ENCODE peak calls at places on chromosomes 11 and 22, in ten cellular contexts. One of them, this sample, is unnamed.

GRCh38 chr11:113201055-113201818 is 113.1 kb upstream of the TTC12 start:
- DNase-seq in cardiac muscle cell: no peak
- DNase-seq in CD8-positive, alpha-beta T cell: no peak
- DNase-seq in heart left ventricle: no peak
- DNase-seq in mucosa of descending colon: no peak
- DNase-seq in body of pancreas: no peak
- DNase-seq in esophagus muscularis mucosa: no peak
- DNase-seq in fibroblast of lung: no peak
- DNase-seq in colonic mucosa: no peak
- DNase-seq in SK-N-SH: peak; percentile 72
- DNase-seq in this sample: no peak

GRCh38 chr22:17772963-17773605 is 1.2 kb downstream of the BID start:
- DNase-seq in cardiac muscle cell: peak; percentile 37
- DNase-seq in heart left ventricle: peak; percentile 66
- DNase-seq in mucosa of descending colon: no peak
- DNase-seq in SK-N-SH: no peak
- DNase-seq in fibroblast of lung: peak; percentile 62
- DNase-seq in body of pancreas: no peak
- DNase-seq in esophagus muscularis mucosa: no peak
- DNase-seq in CD8-positive, alpha-beta T cell: no peak
- DNase-seq in colonic mucosa: no peak
- DNase-seq in this sample: no peak

GRCh38 chr11:117498791-117499190 is 171.1 kb downstream of the CEP164 start:
- DNase-seq in cardiac muscle cell: no peak
- DNase-seq in esophagus muscularis mucosa: no peak
- DNase-seq in mucosa of descending colon: no peak
- DNase-seq in body of pancreas: no peak
- DNase-seq in CD8-positive, alpha-beta T cell: no peak
- DNase-seq in fibroblast of lung: no peak
- DNase-seq in heart left ventricle: no peak
- DNase-seq in colonic mucosa: no peak
- DNase-seq in SK-N-SH: no peak
- DNase-seq in this sample: no peak

GRCh38 chr22:33919591-33920501 is at the start of gene LARGE1:
- DNase-seq in SK-N-SH: peak; percentile 72
- DNase-seq in esophagus muscularis mucosa: peak; percentile 92
- DNase-seq in CD8-positive, alpha-beta T cell: no peak
- DNase-seq in heart left ventricle: peak; percentile 72
- DNase-seq in body of pancreas: peak; percentile 57
- DNase-seq in cardiac muscle cell: peak; percentile 47
- DNase-seq in mucosa of descending colon: peak; percentile 72
- DNase-seq in colonic mucosa: peak; percentile 47
- DNase-seq in fibroblast of lung: peak; percentile 39
- DNase-seq in this sample: peak; percentile 70

GRCh38 chr22:24087071-24087795 is 76.1 kb downstream of the CABIN1 start:
- DNase-seq in colonic mucosa: no peak
- DNase-seq in body of pancreas: no peak
- DNase-seq in SK-N-SH: no peak
- DNase-seq in CD8-positive, alpha-beta T cell: no peak
- DNase-seq in fibroblast of lung: no peak
- DNase-seq in mucosa of descending colon: no peak
- DNase-seq in cardiac muscle cell: no peak
- DNase-seq in esophagus muscularis mucosa: no peak
- DNase-seq in heart left ventricle: no peak
- DNase-seq in this sample: no peak

GRCh38 chr11:82003671-82004148 is 730.0 kb downstream of the FAM181B start:
- DNase-seq in body of pancreas: no peak
- DNase-seq in mucosa of descending colon: no peak
- DNase-seq in colonic mucosa: no peak
- DNase-seq in fibroblast of lung: peak; percentile 25
- DNase-seq in SK-N-SH: no peak
- DNase-seq in esophagus muscularis mucosa: no peak
- DNase-seq in CD8-positive, alpha-beta T cell: no peak
- DNase-seq in cardiac muscle cell: no peak
- DNase-seq in heart left ventricle: no peak
- DNase-seq in this sample: no peak

GRCh38 chr11:45919276-45919675 is 1.6 kb upstream of the PEX16 start:
- DNase-seq in mucosa of descending colon: peak; percentile 26
- DNase-seq in fibroblast of lung: no peak
- DNase-seq in colonic mucosa: no peak
- DNase-seq in heart left ventricle: peak; percentile 17
- DNase-seq in body of pancreas: peak; percentile 10
- DNase-seq in esophagus muscularis mucosa: no peak
- DNase-seq in CD8-positive, alpha-beta T cell: no peak
- DNase-seq in cardiac muscle cell: no peak
- DNase-seq in SK-N-SH: peak; percentile 25
- DNase-seq in this sample: no peak

GRCh38 chr11:95245038-95245437 is 14.0 kb upstream of the SESN3 start:
- DNase-seq in cardiac muscle cell: peak; percentile 73
- DNase-seq in CD8-positive, alpha-beta T cell: no peak
- DNase-seq in mucosa of descending colon: no peak
- DNase-seq in esophagus muscularis mucosa: no peak
- DNase-seq in fibroblast of lung: peak; percentile 80
- DNase-seq in body of pancreas: no peak
- DNase-seq in heart left ventricle: no peak
- DNase-seq in SK-N-SH: no peak
- DNase-seq in colonic mucosa: no peak
- DNase-seq in this sample: no peak

GRCh38 chr11:126607374-126607773 is 251.9 kb downstream of the ST3GAL4 start:
- DNase-seq in mucosa of descending colon: peak; percentile 52
- DNase-seq in CD8-positive, alpha-beta T cell: no peak
- DNase-seq in SK-N-SH: peak; percentile 83
- DNase-seq in heart left ventricle: no peak
- DNase-seq in colonic mucosa: peak; percentile 25
- DNase-seq in esophagus muscularis mucosa: no peak
- DNase-seq in cardiac muscle cell: peak; percentile 58
- DNase-seq in body of pancreas: peak; percentile 72
- DNase-seq in fibroblast of lung: peak; percentile 37
- DNase-seq in this sample: no peak

GRCh38 chr11:120612363-120613263 is 101.1 kb downstream of the GRIK4 start:
- DNase-seq in esophagus muscularis mucosa: no peak
- DNase-seq in body of pancreas: no peak
- DNase-seq in SK-N-SH: no peak
- DNase-seq in heart left ventricle: no peak
- DNase-seq in mucosa of descending colon: no peak
- DNase-seq in colonic mucosa: peak; percentile 53
- DNase-seq in CD8-positive, alpha-beta T cell: no peak
- DNase-seq in cardiac muscle cell: peak; percentile 29
- DNase-seq in fibroblast of lung: peak; percentile 45
- DNase-seq in this sample: peak; percentile 57

GRCh38 chr22:46148336-46148735 is 2.0 kb upstream of the PPARA start:
- DNase-seq in esophagus muscularis mucosa: no peak
- DNase-seq in cardiac muscle cell: no peak
- DNase-seq in SK-N-SH: no peak
- DNase-seq in CD8-positive, alpha-beta T cell: no peak
- DNase-seq in mucosa of descending colon: peak; percentile 61
- DNase-seq in heart left ventricle: no peak
- DNase-seq in body of pancreas: no peak
- DNase-seq in colonic mucosa: peak; percentile 56
- DNase-seq in fibroblast of lung: no peak
- DNase-seq in this sample: no peak

GRCh38 chr11:72330131-72330727 is 86.3 kb upstream of the PHOX2A start:
- DNase-seq in colonic mucosa: no peak
- DNase-seq in SK-N-SH: no peak
- DNase-seq in body of pancreas: no peak
- DNase-seq in heart left ventricle: no peak
- DNase-seq in fibroblast of lung: no peak
- DNase-seq in esophagus muscularis mucosa: no peak
- DNase-seq in mucosa of descending colon: no peak
- DNase-seq in CD8-positive, alpha-beta T cell: no peak
- DNase-seq in cardiac muscle cell: no peak
- DNase-seq in this sample: no peak

GRCh38 chr22:37904572-37905533 is 1.2 kb upstream of the MICALL1 start:
- DNase-seq in cardiac muscle cell: peak; percentile 97
- DNase-seq in heart left ventricle: peak; percentile 33
- DNase-seq in mucosa of descending colon: peak; percentile 37
- DNase-seq in body of pancreas: no peak
- DNase-seq in SK-N-SH: peak; percentile 58
- DNase-seq in CD8-positive, alpha-beta T cell: no peak
- DNase-seq in esophagus muscularis mucosa: no peak
- DNase-seq in colonic mucosa: peak; percentile 33
- DNase-seq in fibroblast of lung: peak; percentile 99
- DNase-seq in this sample: no peak

DNA sequence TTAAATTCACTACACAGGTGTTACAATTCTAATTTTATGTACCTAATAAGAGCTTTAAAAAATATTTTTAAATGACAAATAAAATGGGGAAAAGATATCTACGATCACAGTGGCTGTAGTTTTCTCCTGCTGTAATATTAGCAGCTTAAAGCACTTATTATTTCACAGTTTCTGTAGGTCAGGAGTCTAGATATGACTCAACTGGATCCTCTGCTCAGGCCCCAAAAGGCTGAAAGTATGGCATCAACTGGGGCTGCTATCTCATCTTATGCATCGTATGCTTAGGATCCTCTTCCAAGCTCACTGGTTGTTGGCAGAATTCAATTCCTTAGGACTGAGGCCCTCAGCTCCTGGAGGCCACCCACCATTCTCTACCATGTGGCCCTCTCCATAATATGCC is 12.8 kb downstream of the FBXO3 start:
- DNase-seq in esophagus muscularis mucosa: no peak
- DNase-seq in body of pancreas: no peak
- DNase-seq in heart left ventricle: no peak
- DNase-seq in fibroblast of lung: no peak
- DNase-seq in mucosa of descending colon: no peak
- DNase-seq in colonic mucosa: no peak
- DNase-seq in SK-N-SH: no peak
- DNase-seq in CD8-positive, alpha-beta T cell: no peak
- DNase-seq in cardiac muscle cell: no peak
- DNase-seq in this sample: no peak
- H3K36me3 ChIP-seq in esophagus muscularis mucosa: peaks cover 47% of the 10 kb centered on the region
- H3K36me3 ChIP-seq in body of pancreas: no peaks in the 10 kb centered on the region
- H3K36me3 ChIP-seq in heart left ventricle: peaks cover 100% of the 10 kb centered on the region
- H3K36me3 ChIP-seq in fibroblast of lung: no peaks in the 10 kb centered on the region
- H3K36me3 ChIP-seq in mucosa of descending colon: no peaks in the 10 kb centered on the region
- H3K36me3 ChIP-seq in colonic mucosa: no peaks in the 10 kb centered on the region
- H3K36me3 ChIP-seq in SK-N-SH: peaks cover 74% of the 10 kb centered on the region
- H3K36me3 ChIP-seq in CD8-positive, alpha-beta T cell: peaks cover 42% of the 10 kb centered on the region
- H3K36me3 ChIP-seq in cardiac muscle cell: peaks cover 13% of the 10 kb centered on the region
- H3K36me3 ChIP-seq in this sample: peaks cover 2% of the 10 kb centered on the region

GRCh38 chr11:133918606-133919260 is 38.0 kb downstream of the IGSF9B start:
- DNase-seq in body of pancreas: no peak
- DNase-seq in mucosa of descending colon: no peak
- DNase-seq in cardiac muscle cell: no peak
- DNase-seq in heart left ventricle: peak; percentile 35
- DNase-seq in SK-N-SH: no peak
- DNase-seq in colonic mucosa: no peak
- DNase-seq in CD8-positive, alpha-beta T cell: no peak
- DNase-seq in esophagus muscularis mucosa: no peak
- DNase-seq in fibroblast of lung: no peak
- DNase-seq in this sample: no peak

GRCh38 chr11:133920109-133920990 is 36.4 kb downstream of the IGSF9B start:
- DNase-seq in fibroblast of lung: no peak
- DNase-seq in heart left ventricle: peak; percentile 63
- DNase-seq in cardiac muscle cell: no peak
- DNase-seq in SK-N-SH: no peak
- DNase-seq in esophagus muscularis mucosa: no peak
- DNase-seq in mucosa of descending colon: no peak
- DNase-seq in body of pancreas: no peak
- DNase-seq in CD8-positive, alpha-beta T cell: no peak
- DNase-seq in colonic mucosa: no peak
- DNase-seq in this sample: no peak

GRCh38 chr11:133916790-133917440 is 39.9 kb downstream of the IGSF9B start:
- DNase-seq in mucosa of descending colon: no peak
- DNase-seq in fibroblast of lung: no peak
- DNase-seq in esophagus muscularis mucosa: no peak
- DNase-seq in CD8-positive, alpha-beta T cell: no peak
- DNase-seq in cardiac muscle cell: no peak
- DNase-seq in body of pancreas: no peak
- DNase-seq in heart left ventricle: peak; percentile 47
- DNase-seq in SK-N-SH: no peak
- DNase-seq in colonic mucosa: no peak
- DNase-seq in this sample: no peak

GRCh38 chr11:133919330-133920108 is 37.2 kb downstream of the IGSF9B start:
- DNase-seq in fibroblast of lung: no peak
- DNase-seq in SK-N-SH: no peak
- DNase-seq in CD8-positive, alpha-beta T cell: no peak
- DNase-seq in cardiac muscle cell: no peak
- DNase-seq in heart left ventricle: peak; percentile 65
- DNase-seq in colonic mucosa: no peak
- DNase-seq in esophagus muscularis mucosa: no peak
- DNase-seq in mucosa of descending colon: no peak
- DNase-seq in body of pancreas: no peak
- DNase-seq in this sample: no peak

GRCh38 chr11:133917921-133918605 is 38.7 kb downstream of the IGSF9B start:
- DNase-seq in fibroblast of lung: no peak
- DNase-seq in heart left ventricle: peak; percentile 55
- DNase-seq in CD8-positive, alpha-beta T cell: no peak
- DNase-seq in esophagus muscularis mucosa: no peak
- DNase-seq in mucosa of descending colon: no peak
- DNase-seq in body of pancreas: no peak
- DNase-seq in cardiac muscle cell: no peak
- DNase-seq in SK-N-SH: no peak
- DNase-seq in colonic mucosa: no peak
- DNase-seq in this sample: no peak
- H3K4me3 ChIP-seq in fibroblast of lung: no peak overlapping the region
- H3K4me3 ChIP-seq in heart left ventricle: no peak overlapping the region
- H3K4me3 ChIP-seq in CD8-positive, alpha-beta T cell: no peak overlapping the region
- H3K4me3 ChIP-seq in esophagus muscularis mucosa: no peak overlapping the region
- H3K4me3 ChIP-seq in mucosa of descending colon: no peak overlapping the region
- H3K4me3 ChIP-seq in body of pancreas: no peak overlapping the region
- H3K4me3 ChIP-seq in cardiac muscle cell: no peak overlapping the region
- H3K4me3 ChIP-seq in SK-N-SH: no peak overlapping the region
- H3K4me3 ChIP-seq in colonic mucosa: no peak overlapping the region
- H3K4me3 ChIP-seq in this sample: no peak overlapping the region

GRCh38 chr11:134734894-134735293 is 322.9 kb upstream of the B3GAT1 start:
- DNase-seq in body of pancreas: no peak
- DNase-seq in CD8-positive, alpha-beta T cell: no peak
- DNase-seq in colonic mucosa: no peak
- DNase-seq in SK-N-SH: no peak
- DNase-seq in mucosa of descending colon: no peak
- DNase-seq in fibroblast of lung: no peak
- DNase-seq in cardiac muscle cell: no peak
- DNase-seq in heart left ventricle: no peak
- DNase-seq in esophagus muscularis mucosa: no peak
- DNase-seq in this sample: no peak
- TF ChIP-seq CTCF in body of pancreas: no peak
- TF ChIP-seq CTCF in CD8-positive, alpha-beta T cell: no peak
- TF ChIP-seq CTCF in colonic mucosa: no peak
- TF ChIP-seq CTCF in SK-N-SH: no peak
- TF ChIP-seq CTCF in mucosa of descending colon: no peak
- TF ChIP-seq CTCF in fibroblast of lung: no peak
- TF ChIP-seq CTCF in cardiac muscle cell: no peak
- TF ChIP-seq CTCF in heart left ventricle: no peak
- TF ChIP-seq CTCF in esophagus muscularis mucosa: no peak
- TF ChIP-seq CTCF in this sample: no peak

GRCh38 chr11:62142043-62142375 is 18.2 kb downstream of the INCENP start:
- DNase-seq in cardiac muscle cell: no peak
- DNase-seq in CD8-positive, alpha-beta T cell: no peak
- DNase-seq in heart left ventricle: no peak
- DNase-seq in colonic mucosa: no peak
- DNase-seq in SK-N-SH: no peak
- DNase-seq in body of pancreas: no peak
- DNase-seq in mucosa of descending colon: no peak
- DNase-seq in fibroblast of lung: no peak
- DNase-seq in esophagus muscularis mucosa: no peak
- DNase-seq in this sample: no peak
- H3K36me3 ChIP-seq in cardiac muscle cell: peaks cover 17% of the 10 kb centered on the region
- H3K36me3 ChIP-seq in CD8-positive, alpha-beta T cell: peaks cover 15% of the 10 kb centered on the region
- H3K36me3 ChIP-seq in heart left ventricle: peaks cover 41% of the 10 kb centered on the region
- H3K36me3 ChIP-seq in colonic mucosa: peaks cover 10% of the 10 kb centered on the region
- H3K36me3 ChIP-seq in SK-N-SH: peaks cover 17% of the 10 kb centered on the region
- H3K36me3 ChIP-seq in body of pancreas: no peaks in the 10 kb centered on the region
- H3K36me3 ChIP-seq in mucosa of descending colon: peaks cover 10% of the 10 kb centered on the region
- H3K36me3 ChIP-seq in fibroblast of lung: peaks cover 34% of the 10 kb centered on the region
- H3K36me3 ChIP-seq in esophagus muscularis mucosa: peaks cover 35% of the 10 kb centered on the region
- H3K36me3 ChIP-seq in this sample: peaks cover 47% of the 10 kb centered on the region

GRCh38 chr22:19287889-19288288 is 3.6 kb downstream of the CLTCL1 start:
- DNase-seq in esophagus muscularis mucosa: peak; percentile 55
- DNase-seq in cardiac muscle cell: peak; percentile 90
- DNase-seq in heart left ventricle: no peak
- DNase-seq in SK-N-SH: no peak
- DNase-seq in CD8-positive, alpha-beta T cell: no peak
- DNase-seq in mucosa of descending colon: no peak
- DNase-seq in colonic mucosa: no peak
- DNase-seq in body of pancreas: no peak
- DNase-seq in fibroblast of lung: peak; percentile 94
- DNase-seq in this sample: no peak
- H3K4me3 ChIP-seq in esophagus muscularis mucosa: no peak overlapping the region
- H3K4me3 ChIP-seq in cardiac muscle cell: no peak overlapping the region
- H3K4me3 ChIP-seq in heart left ventricle: no peak overlapping the region
- H3K4me3 ChIP-seq in SK-N-SH: no peak overlapping the region
- H3K4me3 ChIP-seq in CD8-positive, alpha-beta T cell: no peak overlapping the region
- H3K4me3 ChIP-seq in mucosa of descending colon: no peak overlapping the region
- H3K4me3 ChIP-seq in colonic mucosa: no peak overlapping the region
- H3K4me3 ChIP-seq in body of pancreas: no peak overlapping the region
- H3K4me3 ChIP-seq in fibroblast of lung: no peak overlapping the region
- H3K4me3 ChIP-seq in this sample: no peak overlapping the region